ENCODE peak calls at places on chromosomes 6 and 20, in eight cellular contexts. One of them, this sample, is unnamed.

GRCh38 chr6:93417421-93417996 is 1.9 kb downstream of the EPHA7 start:
- DNase-seq in transverse colon: no peak
- DNase-seq in HepG2: no peak
- DNase-seq in H1: no peak
- DNase-seq in sigmoid colon: peak; percentile 60
- DNase-seq in K562: no peak
- DNase-seq in GM12878: no peak
- DNase-seq in stomach: no peak
- DNase-seq in this sample: no peak

GRCh38 chr20:53100476-53100911 is 128.3 kb downstream of the TSHZ2 start:
- DNase-seq in GM12878: no peak
- DNase-seq in K562: no peak
- DNase-seq in sigmoid colon: no peak
- DNase-seq in HepG2: no peak
- DNase-seq in H1: no peak
- DNase-seq in stomach: no peak
- DNase-seq in transverse colon: no peak
- DNase-seq in this sample: no peak

GRCh38 chr6:14518515-14519217 is 401.1 kb downstream of the CD83 start:
- DNase-seq in K562: no peak
- DNase-seq in GM12878: no peak
- DNase-seq in HepG2: no peak
- DNase-seq in stomach: no peak
- DNase-seq in H1: no peak
- DNase-seq in transverse colon: no peak
- DNase-seq in sigmoid colon: no peak
- DNase-seq in this sample: no peak

GRCh38 chr6:11462742-11463414 is 74.7 kb upstream of the TMEM170B start:
- DNase-seq in sigmoid colon: no peak
- DNase-seq in transverse colon: no peak
- DNase-seq in HepG2: peak; percentile 73
- DNase-seq in H1: no peak
- DNase-seq in K562: no peak
- DNase-seq in stomach: no peak
- DNase-seq in GM12878: no peak
- DNase-seq in this sample: peak; percentile 38

GRCh38 chr20:33518071-33518470 is 28.2 kb downstream of the CBFA2T2 start:
- DNase-seq in stomach: no peak
- DNase-seq in sigmoid colon: no peak
- DNase-seq in transverse colon: no peak
- DNase-seq in H1: peak; percentile 25
- DNase-seq in GM12878: no peak
- DNase-seq in K562: no peak
- DNase-seq in HepG2: no peak
- DNase-seq in this sample: no peak

GRCh38 chr20:5077761-5078387 is 41.9 kb downstream of the PCNA start:
- DNase-seq in H1: no peak
- DNase-seq in stomach: no peak
- DNase-seq in sigmoid colon: no peak
- DNase-seq in GM12878: no peak
- DNase-seq in HepG2: no peak
- DNase-seq in K562: peak; percentile 12
- DNase-seq in transverse colon: no peak
- DNase-seq in this sample: no peak

GRCh38 chr6:81894788-81895221 is 142.3 kb upstream of the TENT5A start:
- DNase-seq in sigmoid colon: peak; percentile 71
- DNase-seq in transverse colon: no peak
- DNase-seq in stomach: no peak
- DNase-seq in GM12878: no peak
- DNase-seq in HepG2: peak; percentile 67
- DNase-seq in K562: no peak
- DNase-seq in H1: no peak
- DNase-seq in this sample: no peak

GRCh38 chr6:129744201-129744879 is 34.4 kb upstream of the ARHGAP18 start:
- DNase-seq in transverse colon: no peak
- DNase-seq in stomach: no peak
- DNase-seq in HepG2: peak; percentile 76
- DNase-seq in GM12878: no peak
- DNase-seq in H1: no peak
- DNase-seq in sigmoid colon: peak; percentile 69
- DNase-seq in K562: no peak
- DNase-seq in this sample: no peak

GRCh38 chr20:17995967-17996819 is 27.4 kb downstream of the MGME1 start:
- DNase-seq in HepG2: peak; percentile 70
- DNase-seq in stomach: no peak
- DNase-seq in transverse colon: no peak
- DNase-seq in H1: no peak
- DNase-seq in K562: peak; percentile 52
- DNase-seq in sigmoid colon: no peak
- DNase-seq in GM12878: no peak
- DNase-seq in this sample: no peak

GRCh38 chr6:122798099-122798641 is 9.1 kb downstream of the SMPDL3A start:
- DNase-seq in GM12878: no peak
- DNase-seq in transverse colon: peak; percentile 81
- DNase-seq in H1: no peak
- DNase-seq in sigmoid colon: no peak
- DNase-seq in HepG2: peak; percentile 92
- DNase-seq in stomach: peak; percentile 78
- DNase-seq in K562: no peak
- DNase-seq in this sample: peak; percentile 58

DNA sequence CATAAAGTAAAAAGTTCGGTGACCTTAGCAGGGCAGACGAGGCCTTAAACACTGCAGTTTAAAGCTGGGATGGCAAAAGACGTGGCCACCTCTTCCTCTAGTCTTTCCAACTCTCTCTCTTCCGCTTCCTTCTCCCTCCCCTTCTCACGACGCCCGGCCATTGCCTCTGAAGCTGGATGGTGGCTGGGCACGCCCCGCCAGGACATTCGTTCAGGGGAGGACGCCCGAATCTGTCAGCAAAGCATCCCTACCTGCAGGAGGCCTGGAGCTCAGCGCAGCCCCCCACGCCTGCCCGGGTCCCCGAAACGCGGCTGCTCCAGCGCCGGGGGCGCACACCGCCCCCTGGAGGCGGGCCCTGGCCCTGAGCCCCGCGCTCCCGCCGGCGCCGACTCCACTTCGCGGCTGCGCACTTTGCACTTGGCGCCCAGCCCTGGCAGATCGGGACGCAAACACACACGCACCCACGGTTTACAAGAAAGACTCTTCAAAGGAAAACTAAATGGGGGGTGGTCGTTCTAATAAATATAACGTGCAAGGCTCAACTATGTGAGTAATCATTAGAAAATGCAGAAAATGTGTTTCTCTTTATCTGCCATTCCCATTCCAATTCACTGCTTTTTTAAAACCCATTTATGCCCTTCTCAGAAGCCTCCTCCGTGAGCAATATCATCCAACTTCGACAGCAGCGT is 54.7 kb upstream of the FOXC1 start:
- DNase-seq in stomach: peak; percentile 63
- DNase-seq in H1: no peak
- DNase-seq in GM12878: no peak
- DNase-seq in HepG2: no peak
- DNase-seq in transverse colon: peak; percentile 71
- DNase-seq in K562: no peak
- DNase-seq in sigmoid colon: peak; percentile 86
- DNase-seq in this sample: peak; percentile 66
- TF ChIP-seq EP300 in stomach: no peak
- TF ChIP-seq EP300 in H1: no peak
- TF ChIP-seq EP300 in GM12878: no peak
- TF ChIP-seq EP300 in HepG2: no peak
- TF ChIP-seq EP300 in transverse colon: no peak
- TF ChIP-seq EP300 in K562: no peak
- TF ChIP-seq EP300 in sigmoid colon: no peak
- TF ChIP-seq EP300 in this sample: no peak

DNA sequence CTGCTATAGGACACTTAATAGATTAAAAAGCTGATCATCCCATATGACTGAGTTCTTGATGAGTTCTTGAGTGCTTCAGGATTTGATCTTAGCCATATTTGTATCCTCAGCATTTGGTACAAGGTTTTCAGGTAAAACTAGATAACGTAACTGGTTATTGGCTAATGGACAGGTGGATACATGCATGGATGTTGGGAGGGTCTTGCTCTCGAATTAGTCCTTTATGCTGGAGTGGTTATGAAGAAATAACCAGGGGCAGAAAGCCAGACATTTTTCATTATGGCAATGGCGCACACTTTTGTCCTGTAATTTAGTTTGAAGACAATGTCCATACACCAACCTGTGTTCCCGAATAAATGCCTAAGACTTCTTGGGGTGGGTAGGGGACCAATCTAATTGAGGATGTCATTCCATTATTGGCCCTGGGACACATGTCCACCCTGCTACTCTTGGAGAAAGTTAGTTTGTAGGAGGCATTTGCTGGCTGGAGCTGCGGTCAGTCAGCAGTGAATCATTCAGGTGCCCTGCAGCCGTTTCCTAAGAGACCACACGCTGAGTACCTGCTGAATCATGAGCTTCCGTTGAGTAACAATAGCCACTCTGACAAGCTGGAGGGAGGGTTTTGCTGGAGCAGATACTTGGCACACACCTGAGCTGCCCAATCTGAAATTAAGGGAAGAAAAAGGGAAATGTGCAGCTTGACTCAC is 194.4 kb downstream of the FOXA2 start:
- DNase-seq in GM12878: no peak
- DNase-seq in sigmoid colon: no peak
- DNase-seq in K562: peak; percentile 45
- DNase-seq in stomach: peak; percentile 61
- DNase-seq in HepG2: peak; percentile 46
- DNase-seq in H1: peak; percentile 23
- DNase-seq in transverse colon: no peak
- DNase-seq in this sample: no peak
- TF ChIP-seq POLR2AphosphoS5 in GM12878: no peak
- TF ChIP-seq POLR2AphosphoS5 in sigmoid colon: no peak
- TF ChIP-seq POLR2AphosphoS5 in K562: no peak
- TF ChIP-seq POLR2AphosphoS5 in stomach: no peak
- TF ChIP-seq POLR2AphosphoS5 in HepG2: no peak
- TF ChIP-seq POLR2AphosphoS5 in H1: no peak
- TF ChIP-seq POLR2AphosphoS5 in transverse colon: no peak
- TF ChIP-seq POLR2AphosphoS5 in this sample: peak; percentile 40

GRCh38 chr20:48284837-48285236 is 499.6 kb upstream of the SULF2 start:
- DNase-seq in transverse colon: no peak
- DNase-seq in GM12878: no peak
- DNase-seq in stomach: no peak
- DNase-seq in H1: no peak
- DNase-seq in K562: no peak
- DNase-seq in sigmoid colon: no peak
- DNase-seq in HepG2: peak; percentile 64
- DNase-seq in this sample: no peak

GRCh38 chr20:48288930-48289507 is 503.7 kb upstream of the SULF2 start:
- DNase-seq in transverse colon: no peak
- DNase-seq in K562: no peak
- DNase-seq in stomach: no peak
- DNase-seq in HepG2: peak; percentile 35
- DNase-seq in H1: no peak
- DNase-seq in GM12878: no peak
- DNase-seq in sigmoid colon: no peak
- DNase-seq in this sample: no peak

GRCh38 chr20:48287552-48288170 is 502.4 kb upstream of the SULF2 start:
- DNase-seq in HepG2: no peak
- DNase-seq in H1: no peak
- DNase-seq in stomach: no peak
- DNase-seq in GM12878: no peak
- DNase-seq in sigmoid colon: no peak
- DNase-seq in transverse colon: no peak
- DNase-seq in K562: no peak
- DNase-seq in this sample: no peak

GRCh38 chr20:48285656-48286055 is 500.4 kb upstream of the SULF2 start:
- DNase-seq in GM12878: no peak
- DNase-seq in K562: no peak
- DNase-seq in sigmoid colon: no peak
- DNase-seq in HepG2: peak; percentile 62
- DNase-seq in H1: no peak
- DNase-seq in stomach: no peak
- DNase-seq in transverse colon: no peak
- DNase-seq in this sample: no peak

GRCh38 chr20:48286571-48287551 is 501.6 kb upstream of the SULF2 start:
- DNase-seq in K562: no peak
- DNase-seq in GM12878: no peak
- DNase-seq in transverse colon: no peak
- DNase-seq in H1: no peak
- DNase-seq in sigmoid colon: no peak
- DNase-seq in stomach: no peak
- DNase-seq in HepG2: peak; percentile 63
- DNase-seq in this sample: no peak
- TF ChIP-seq EP300 in K562: no peak
- TF ChIP-seq EP300 in GM12878: no peak
- TF ChIP-seq EP300 in transverse colon: no peak
- TF ChIP-seq EP300 in H1: no peak
- TF ChIP-seq EP300 in sigmoid colon: no peak
- TF ChIP-seq EP300 in stomach: no peak
- TF ChIP-seq EP300 in HepG2: no peak
- TF ChIP-seq EP300 in this sample: no peak

GRCh38 chr6:90370493-90370959 is 73.9 kb upstream of the BACH2 start:
- DNase-seq in GM12878: no peak
- DNase-seq in stomach: no peak
- DNase-seq in K562: peak; percentile 26
- DNase-seq in transverse colon: no peak
- DNase-seq in HepG2: no peak
- DNase-seq in H1: no peak
- DNase-seq in sigmoid colon: no peak
- DNase-seq in this sample: no peak

GRCh38 chr6:90368001-90368400 is 71.4 kb upstream of the BACH2 start:
- DNase-seq in H1: no peak
- DNase-seq in transverse colon: no peak
- DNase-seq in GM12878: no peak
- DNase-seq in sigmoid colon: no peak
- DNase-seq in stomach: no peak
- DNase-seq in HepG2: no peak
- DNase-seq in K562: no peak
- DNase-seq in this sample: no peak

GRCh38 chr6:90369651-90370050 is 73.0 kb upstream of the BACH2 start:
- DNase-seq in sigmoid colon: no peak
- DNase-seq in transverse colon: no peak
- DNase-seq in GM12878: no peak
- DNase-seq in H1: no peak
- DNase-seq in HepG2: no peak
- DNase-seq in K562: no peak
- DNase-seq in stomach: no peak
- DNase-seq in this sample: no peak

GRCh38 chr6:90368601-90369000 is 72.0 kb upstream of the BACH2 start:
- DNase-seq in GM12878: no peak
- DNase-seq in K562: no peak
- DNase-seq in HepG2: no peak
- DNase-seq in stomach: no peak
- DNase-seq in transverse colon: no peak
- DNase-seq in sigmoid colon: no peak
- DNase-seq in H1: no peak
- DNase-seq in this sample: no peak

DNA sequence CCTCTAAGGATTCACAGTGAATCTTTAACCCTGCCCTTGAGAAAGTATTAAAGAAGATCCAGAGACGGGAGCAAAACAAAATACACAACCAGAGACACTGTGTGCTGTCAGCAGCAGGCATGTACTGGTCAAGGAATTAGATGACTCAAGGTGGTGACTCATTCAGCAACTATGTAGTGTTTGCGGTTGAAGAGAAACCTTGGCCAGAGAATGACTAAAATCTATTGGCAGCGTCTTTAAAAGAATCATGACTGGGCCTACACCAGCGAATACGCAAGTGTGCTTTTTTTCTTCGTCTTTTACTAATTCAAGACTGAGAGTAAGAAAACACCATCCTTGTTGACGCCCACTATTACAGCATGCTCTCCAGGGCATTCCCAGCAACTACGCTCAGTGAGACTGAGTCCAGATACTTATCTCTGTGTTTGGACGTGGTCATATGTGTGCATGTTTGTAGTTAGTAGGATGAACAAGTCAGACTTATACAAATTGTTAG is 72.4 kb upstream of the BACH2 start:
- DNase-seq in stomach: peak; percentile 27
- DNase-seq in GM12878: peak; percentile 90
- DNase-seq in transverse colon: peak; percentile 33
- DNase-seq in sigmoid colon: peak; percentile 88
- DNase-seq in H1: peak; percentile 27
- DNase-seq in HepG2: peak; percentile 20
- DNase-seq in K562: peak; percentile 83
- DNase-seq in this sample: peak; percentile 62
- TF ChIP-seq POLR2AphosphoS5 in stomach: peak; percentile 61
- TF ChIP-seq POLR2AphosphoS5 in GM12878: no peak
- TF ChIP-seq POLR2AphosphoS5 in transverse colon: peak; percentile 83
- TF ChIP-seq POLR2AphosphoS5 in sigmoid colon: peak; percentile 89
- TF ChIP-seq POLR2AphosphoS5 in H1: no peak
- TF ChIP-seq POLR2AphosphoS5 in HepG2: no peak
- TF ChIP-seq POLR2AphosphoS5 in K562: no peak
- TF ChIP-seq POLR2AphosphoS5 in this sample: peak; percentile 65